ENCODE peak calls at places on chromosomes 1 and 21, in nine cellular contexts. X, I, S, P, G, U, L, V and D are unnamed samples.

GRCh38 chr21:37088196-37088595 is 15.1 kb downstream of the TTC3 start:
- DNase-seq in U (no peak), G (no peak), V (no peak), S (no peak), L (no peak), X (no peak), P (no peak), I (no peak), D (no peak)

GRCh38 chr1:168092566-168093355 is 44.0 kb downstream of the GPR161 start:
- DNase-seq in I (no peak), X (peak), G (peak), V (peak), U (no peak), P (no peak), S (no peak), L (no peak), D (no peak)

GRCh38 chr1:3501856-3502665 is 47.6 kb downstream of the ARHGEF16 start:
- DNase-seq in G (peak), U (peak), V (peak), I (peak), S (peak), L (peak), X (peak), P (peak), D (no peak)

GRCh38 chr1:33872275-33872674 is 8.4 kb downstream of the HMGB4 start:
- DNase-seq in I (no peak), P (no peak), G (no peak), S (no peak), U (no peak), X (no peak), L (no peak), V (no peak), D (no peak)

GRCh38 chr1:167161242-167161641 is 59.4 kb upstream of the POU2F1 start:
- DNase-seq in G (no peak), V (no peak), P (peak), X (no peak), I (no peak), U (no peak), L (no peak), S (no peak), D (no peak)

GRCh38 chr1:30464187-30464617 is 259.2 kb downstream of the MATN1 start:
- DNase-seq in S (no peak), P (no peak), I (no peak), V (no peak), U (no peak), X (no peak), G (no peak), L (no peak), D (no peak)

GRCh38 chr1:214658785-214659184 is 55.8 kb downstream of the CENPF start:
- DNase-seq in X (no peak), I (no peak), G (peak), L (no peak), U (peak), P (peak), S (no peak), V (no peak), D (peak)

GRCh38 chr1:240312872-240313271 is 221.2 kb downstream of the FMN2 start:
- DNase-seq in P (no peak), L (no peak), I (no peak), G (no peak), V (no peak), X (no peak), U (peak), S (no peak), D (peak)

GRCh38 chr1:22121421-22121911 is 21.4 kb downstream of the WNT4 start:
- DNase-seq in P (no peak), G (peak), V (no peak), L (peak), U (peak), X (peak), S (no peak), I (no peak), D (no peak)

GRCh38 chr1:66302810-66303209 is 231.1 kb upstream of the SGIP1 start:
- DNase-seq in X (no peak), U (no peak), V (no peak), L (no peak), G (no peak), I (no peak), S (no peak), P (no peak), D (no peak)

GRCh38 chr1:223870617-223871574 is 25.1 kb upstream of the TP53BP2 start:
- DNase-seq in X (peak), G (peak), V (no peak), L (peak), I (peak), S (no peak), P (no peak), U (no peak), D (no peak)

GRCh38 chr1:12014141-12014981 is 4.9 kb upstream of the MIIP start:
- DNase-seq in U (peak), X (peak), I (no peak), P (peak), G (no peak), L (no peak), V (no peak), S (peak), D (no peak)

GRCh38 chr1:204258213-204259115 is 44.7 kb upstream of the GOLT1A start:
- DNase-seq in X (peak), I (peak), P (peak), L (no peak), V (no peak), U (peak), S (peak), G (peak), D (no peak)

GRCh38 chr1:51296379-51297357 is 33.7 kb downstream of the TTC39A start:
- DNase-seq in L (peak), U (peak), G (peak), S (peak), X (peak), V (peak), P (peak), I (peak), D (peak)

GRCh38 chr1:228146761-228147693 is 2.7 kb upstream of the GJC2 start:
- DNase-seq in G (no peak), X (no peak), L (peak), P (no peak), U (no peak), S (no peak), V (no peak), I (no peak), D (no peak)

GRCh38 chr21:22791986-22792560 is 1793.9 kb downstream of the NCAM2 start:
- DNase-seq in L (no peak), G (peak), S (peak), P (no peak), I (no peak), U (peak), X (no peak), V (no peak), D (peak)

GRCh38 chr1:204730826-204731459 is 45.4 kb upstream of the LRRN2 start:
- DNase-seq in L (no peak), U (no peak), P (no peak), G (no peak), V (no peak), X (no peak), I (no peak), S (no peak), D (no peak)

GRCh38 chr1:19877821-19878636 is 4.2 kb upstream of the OTUD3 start:
- DNase-seq in L (no peak), U (no peak), G (no peak), I (no peak), S (no peak), P (peak), X (no peak), V (no peak), D (no peak)

GRCh38 chr1:167661527-167662436 is 31.8 kb downstream of the RCSD1 start:
- DNase-seq in G (no peak), S (no peak), P (peak), V (no peak), U (peak), L (no peak), X (no peak), I (no peak), D (peak)

GRCh38 chr1:85146972-85147359 is 53.9 kb downstream of the SYDE2 start:
- DNase-seq in L (no peak), V (no peak), U (no peak), P (peak), G (no peak), S (no peak), I (no peak), X (no peak), D (no peak)

GRCh38 chr1:116325922-116326321 is 47.1 kb upstream of the ATP1A1 start:
- DNase-seq in U (no peak), I (no peak), L (no peak), S (peak), V (no peak), P (no peak), X (no peak), G (no peak), D (no peak)

GRCh38 chr1:192939440-192939839 is 119.7 kb downstream of the UCHL5 start:
- DNase-seq in X (no peak), G (no peak), L (no peak), P (no peak), V (no peak), U (no peak), I (no peak), S (no peak), D (no peak)

GRCh38 chr1:157862114-157863070 is 20.8 kb upstream of the CD5L start:
- DNase-seq in G (no peak), X (no peak), P (peak), V (no peak), S (no peak), U (no peak), L (no peak), I (no peak), D (no peak)

GRCh38 chr1:197065549-197065948 is 1.5 kb downstream of the F13B start:
- DNase-seq in I (no peak), P (no peak), V (no peak), L (no peak), X (no peak), G (no peak), S (no peak), U (peak), D (no peak)

GRCh38 chr1:171636141-171636540 is 14.1 kb downstream of the MYOCOS start:
- DNase-seq in V (no peak), U (no peak), G (no peak), X (peak), P (no peak), I (no peak), L (no peak), S (no peak), D (no peak)

GRCh38 chr1:212587304-212588136 is 21.0 kb upstream of the ATF3 start:
- DNase-seq in X (no peak), G (no peak), U (peak), I (no peak), P (no peak), V (no peak), S (no peak), L (no peak), D (no peak)

DNA sequence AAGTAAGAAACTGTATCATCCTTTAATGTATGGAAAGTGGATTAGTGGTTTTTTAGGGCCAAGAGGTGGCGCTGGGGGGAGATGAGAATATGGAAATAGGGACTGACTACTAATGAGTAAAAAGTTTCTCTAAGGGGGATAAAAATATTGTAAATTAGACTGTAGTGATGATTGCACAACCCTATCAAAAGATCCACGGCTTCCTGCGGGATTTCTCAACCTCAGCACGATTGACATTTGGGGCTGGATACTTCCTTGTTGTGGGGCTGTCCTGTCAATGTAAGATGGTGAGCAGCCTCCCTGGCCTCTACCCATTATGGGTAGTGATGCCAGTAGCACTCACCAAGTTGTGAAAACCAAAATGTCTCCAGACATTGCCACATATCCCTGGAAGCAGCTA is 36.0 kb upstream of the PRDM2 start:
- DNase-seq in S (no peak), G (no peak), P (no peak), L (no peak), I (no peak), X (no peak), V (no peak), U (no peak), D (no peak)
- TF ChIP-seq CTCF in S (no peak), G (no peak), P (no peak), L (no peak), I (no peak), X (no peak), V (no peak), U (no peak), D (no peak)

GRCh38 chr1:46487818-46488218 is 1.8 kb upstream of the DMBX1 start:
- DNase-seq in P (no peak), V (no peak), G (no peak), L (no peak), X (peak), I (no peak), U (no peak), S (peak), D (no peak)
- TF ChIP-seq CTCF in P (no peak), V (no peak), G (no peak), L (no peak), X (peak), I (peak), U (peak), S (peak), D (peak)

GRCh38 chr1:6738987-6739386 is 37.4 kb upstream of the DNAJC11 start:
- DNase-seq in G (no peak), L (no peak), S (no peak), V (no peak), P (no peak), I (no peak), X (no peak), U (no peak), D (no peak)
- TF ChIP-seq CTCF in G (no peak), L (no peak), S (no peak), V (no peak), P (no peak), I (no peak), X (no peak), U (no peak), D (no peak)

DNA sequence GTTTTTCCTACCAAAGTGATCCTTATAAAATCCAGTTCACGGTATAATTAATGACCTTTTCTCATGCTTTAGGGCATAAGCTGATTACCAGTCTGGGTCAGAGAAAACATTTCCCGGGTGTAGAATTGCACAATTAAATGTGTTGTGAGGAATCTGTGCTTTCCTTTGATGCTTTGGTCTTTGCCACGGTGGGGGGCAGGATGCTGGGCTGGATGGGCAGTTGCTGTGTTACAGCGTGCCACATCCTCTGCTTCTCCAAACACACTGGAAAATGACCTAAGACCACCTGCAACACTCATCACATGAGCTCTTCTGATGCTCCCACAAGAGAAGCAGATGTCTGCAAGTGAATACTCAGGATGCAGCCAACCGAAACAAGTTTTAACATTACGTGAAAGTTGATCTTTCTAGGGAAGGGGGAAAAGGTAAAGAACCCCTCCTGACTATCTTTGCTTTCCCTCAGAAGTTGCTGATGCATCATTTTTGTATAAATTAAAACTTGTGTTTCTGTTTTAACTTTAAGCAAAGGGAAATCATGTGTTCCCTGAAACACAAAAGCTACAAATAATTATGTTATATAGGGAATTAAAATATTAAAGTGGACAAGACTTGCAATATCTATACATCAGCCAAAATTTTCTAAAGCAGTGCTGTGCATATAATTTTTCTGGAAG is 515.3 kb upstream of the NR5A2 start:
- DNase-seq in P (no peak), G (no peak), X (peak), S (no peak), U (no peak), I (no peak), V (no peak), L (no peak), D (no peak)
- TF ChIP-seq CTCF in P (no peak), G (no peak), X (no peak), S (no peak), U (no peak), I (no peak), V (no peak), L (no peak), D (no peak)

GRCh38 chr1:160837558-160838205 is 25.0 kb downstream of the CD244 start:
- DNase-seq in S (peak), V (peak), I (no peak), U (peak), X (no peak), L (no peak), P (peak), G (peak), D (no peak)
- TF ChIP-seq CTCF in S (peak), V (no peak), I (no peak), U (peak), X (no peak), L (no peak), P (no peak), G (no peak), D (no peak)

DNA sequence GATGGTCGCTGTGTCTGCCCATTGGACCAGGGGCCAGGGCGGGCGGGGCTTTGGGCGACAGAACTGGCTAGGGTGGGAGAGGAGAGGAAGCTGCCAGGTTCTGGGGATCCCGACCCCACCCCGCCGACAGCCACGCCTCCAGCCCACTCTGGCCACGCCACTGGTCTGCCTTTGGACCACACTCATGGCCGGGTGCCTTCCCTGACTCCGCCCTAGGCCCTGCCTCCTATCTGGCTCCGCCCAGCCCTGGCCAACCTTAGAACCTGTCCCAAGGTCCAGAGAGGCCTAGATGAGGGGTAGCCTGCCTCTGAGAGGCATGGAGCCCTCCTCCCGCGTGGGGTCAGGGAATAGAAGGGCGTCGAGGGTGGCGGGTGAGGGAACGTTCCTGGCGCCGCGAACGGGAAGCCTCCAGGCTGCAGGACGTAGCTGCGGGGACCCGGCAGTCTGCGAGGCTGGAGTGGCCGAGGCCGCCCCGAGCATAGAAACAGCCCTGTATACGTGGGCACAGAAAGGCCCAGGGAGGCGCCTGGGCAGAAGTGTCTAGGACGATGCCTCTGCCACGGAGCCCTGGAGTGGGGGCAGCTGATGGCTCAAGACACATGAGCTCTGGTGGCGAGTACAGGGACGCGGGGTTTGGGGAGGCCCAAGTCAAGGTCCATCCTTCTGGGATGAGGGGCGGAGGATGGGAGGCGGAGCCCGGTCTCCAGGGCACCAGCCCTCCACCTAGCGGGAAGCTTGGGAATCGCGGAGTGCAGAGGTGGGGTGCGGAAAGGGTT is 11.5 kb upstream of the COL16A1 start:
- DNase-seq in S (peak), P (no peak), X (peak), U (peak), L (peak), V (peak), I (peak), G (peak), D (no peak)
- TF ChIP-seq CTCF in S (peak), P (peak), X (peak), U (peak), L (peak), V (peak), I (peak), G (peak), D (peak)